ENCODE peak calls at places on chromosomes 12 and 14, in six cellular contexts. One of them, this sample, is unnamed.

GRCh38 chr12:121253638-121254335 is 42.7 kb downstream of the CAMKK2 start:
- DNase-seq in HCT116: no peak
- DNase-seq in GM23338: no peak
- DNase-seq in suprapubic skin: no peak
- DNase-seq in HepG2: no peak
- DNase-seq in breast epithelium: no peak
- DNase-seq in this sample: no peak

GRCh38 chr12:104886418-104887401 is 71.4 kb downstream of the SLC41A2 start:
- DNase-seq in HCT116: peak
- DNase-seq in GM23338: no peak
- DNase-seq in suprapubic skin: no peak
- DNase-seq in HepG2: no peak
- DNase-seq in breast epithelium: no peak
- DNase-seq in this sample: no peak

GRCh38 chr12:29957835-29958234 is 174.1 kb upstream of the TMTC1 start:
- DNase-seq in HCT116: no peak
- DNase-seq in GM23338: no peak
- DNase-seq in suprapubic skin: no peak
- DNase-seq in HepG2: no peak
- DNase-seq in breast epithelium: no peak
- DNase-seq in this sample: no peak

GRCh38 chr12:108595711-108596647 is 1.9 kb downstream of the TMEM119 start:
- DNase-seq in HCT116: no peak
- DNase-seq in GM23338: no peak
- DNase-seq in suprapubic skin: no peak
- DNase-seq in HepG2: no peak
- DNase-seq in breast epithelium: no peak
- DNase-seq in this sample: no peak

GRCh38 chr14:80636071-80636470 is 305.5 kb downstream of the CEP128 start:
- DNase-seq in HCT116: no peak
- DNase-seq in GM23338: peak
- DNase-seq in suprapubic skin: no peak
- DNase-seq in HepG2: no peak
- DNase-seq in breast epithelium: no peak
- DNase-seq in this sample: no peak

GRCh38 chr12:124906606-124907261 is 7.7 kb downstream of the UBC start:
- DNase-seq in HCT116: peak
- DNase-seq in GM23338: peak
- DNase-seq in suprapubic skin: peak
- DNase-seq in HepG2: peak
- DNase-seq in breast epithelium: peak
- DNase-seq in this sample: peak

GRCh38 chr14:63893701-63894458 is 41.1 kb downstream of the SYNE2 start:
- DNase-seq in HCT116: no peak
- DNase-seq in GM23338: peak
- DNase-seq in suprapubic skin: no peak
- DNase-seq in HepG2: no peak
- DNase-seq in breast epithelium: no peak
- DNase-seq in this sample: peak

GRCh38 chr14:71721791-71722190 is 210.4 kb upstream of the RGS6 start:
- DNase-seq in HCT116: no peak
- DNase-seq in GM23338: no peak
- DNase-seq in suprapubic skin: no peak
- DNase-seq in HepG2: no peak
- DNase-seq in breast epithelium: no peak
- DNase-seq in this sample: no peak

GRCh38 chr12:121175383-121176119 is 34.4 kb upstream of the P2RX4 start:
- DNase-seq in HCT116: no peak
- DNase-seq in GM23338: no peak
- DNase-seq in suprapubic skin: no peak
- DNase-seq in HepG2: no peak
- DNase-seq in breast epithelium: no peak
- DNase-seq in this sample: no peak

GRCh38 chr14:88210426-88210825 is 112.6 kb downstream of the KCNK10 start:
- DNase-seq in HCT116: no peak
- DNase-seq in GM23338: no peak
- DNase-seq in suprapubic skin: no peak
- DNase-seq in HepG2: no peak
- DNase-seq in breast epithelium: no peak
- DNase-seq in this sample: no peak

GRCh38 chr12:12224240-12224940 is 42.5 kb downstream of the LRP6 start:
- DNase-seq in HCT116: no peak
- DNase-seq in GM23338: no peak
- DNase-seq in suprapubic skin: no peak
- DNase-seq in HepG2: no peak
- DNase-seq in breast epithelium: no peak
- DNase-seq in this sample: no peak

GRCh38 chr14:95519699-95520098 is 3.2 kb upstream of the SYNE3 start:
- DNase-seq in HCT116: peak
- DNase-seq in GM23338: no peak
- DNase-seq in suprapubic skin: peak
- DNase-seq in HepG2: no peak
- DNase-seq in breast epithelium: no peak
- DNase-seq in this sample: no peak

GRCh38 chr14:66910306-66910705 is 278.9 kb upstream of the GARIN2 start:
- DNase-seq in HCT116: no peak
- DNase-seq in GM23338: no peak
- DNase-seq in suprapubic skin: no peak
- DNase-seq in HepG2: no peak
- DNase-seq in breast epithelium: no peak
- DNase-seq in this sample: no peak

GRCh38 chr12:48818831-48819590 is 715 bp downstream of the CACNB3 start:
- DNase-seq in HCT116: no peak
- DNase-seq in GM23338: peak
- DNase-seq in suprapubic skin: no peak
- DNase-seq in HepG2: no peak
- DNase-seq in breast epithelium: no peak
- DNase-seq in this sample: no peak

GRCh38 chr12:48816148-48816854 is 2.0 kb upstream of the CACNB3 start:
- DNase-seq in HCT116: no peak
- DNase-seq in GM23338: no peak
- DNase-seq in suprapubic skin: no peak
- DNase-seq in HepG2: no peak
- DNase-seq in breast epithelium: no peak
- DNase-seq in this sample: peak

GRCh38 chr12:48819986-48820385 is 1.7 kb downstream of the CACNB3 start:
- DNase-seq in HCT116: no peak
- DNase-seq in GM23338: no peak
- DNase-seq in suprapubic skin: no peak
- DNase-seq in HepG2: no peak
- DNase-seq in breast epithelium: no peak
- DNase-seq in this sample: no peak

GRCh38 chr12:48820406-48820805 is 2.1 kb downstream of the CACNB3 start:
- DNase-seq in HCT116: no peak
- DNase-seq in GM23338: no peak
- DNase-seq in suprapubic skin: no peak
- DNase-seq in HepG2: no peak
- DNase-seq in breast epithelium: no peak
- DNase-seq in this sample: no peak

DNA sequence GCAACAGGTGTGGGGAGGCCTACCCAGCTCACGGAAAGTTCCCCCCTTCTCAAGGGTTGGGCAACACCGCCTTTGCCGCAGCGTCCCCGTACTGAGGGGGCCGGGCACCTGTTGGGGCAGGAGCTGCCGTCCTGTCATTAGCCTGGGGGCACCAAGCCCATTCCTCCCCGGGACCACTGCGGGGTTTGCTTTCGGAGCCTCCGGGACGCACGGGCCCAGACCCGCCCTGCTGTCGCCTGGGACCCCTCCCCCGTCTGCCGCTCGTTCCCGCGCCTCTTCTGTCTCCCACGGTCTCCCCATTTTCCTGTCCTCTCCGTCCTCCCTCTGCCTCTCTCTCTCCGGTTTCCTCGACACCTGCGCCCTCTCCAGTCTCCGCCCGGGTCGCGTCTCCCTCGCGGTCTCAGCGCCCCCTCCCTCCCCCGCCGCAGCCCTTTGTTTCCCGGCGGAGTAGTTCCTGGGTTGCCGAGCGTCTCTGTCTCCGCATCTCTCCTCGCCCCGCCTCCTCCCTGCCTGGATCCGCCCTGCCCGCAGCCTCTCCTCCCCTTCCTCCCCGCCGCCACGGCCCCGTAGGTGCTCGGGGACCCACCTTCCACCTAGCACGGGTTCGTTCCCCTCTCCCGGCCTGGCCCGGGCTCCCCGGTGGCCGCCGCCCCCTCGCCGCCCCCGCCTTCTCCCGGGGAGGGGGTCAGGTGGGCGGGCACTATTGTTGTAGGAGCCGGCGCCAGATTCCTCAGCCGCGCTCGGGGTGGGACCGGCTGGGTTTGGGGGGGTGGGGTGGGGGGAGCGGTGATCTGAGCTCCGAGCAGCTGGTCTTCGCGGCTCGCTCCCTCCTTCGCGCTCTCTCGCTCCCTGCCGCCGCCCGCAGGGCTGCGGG is at the start of gene CACNB3:
- DNase-seq in HCT116: no peak
- DNase-seq in GM23338: peak
- DNase-seq in suprapubic skin: peak
- DNase-seq in HepG2: no peak
- DNase-seq in breast epithelium: peak
- DNase-seq in this sample: peak
- TF ChIP-seq POLR2AphosphoS5 in HCT116: peak
- TF ChIP-seq POLR2AphosphoS5 in GM23338: no peak
- TF ChIP-seq POLR2AphosphoS5 in suprapubic skin: no peak
- TF ChIP-seq POLR2AphosphoS5 in HepG2: no peak
- TF ChIP-seq POLR2AphosphoS5 in breast epithelium: no peak
- TF ChIP-seq POLR2AphosphoS5 in this sample: peak

GRCh38 chr14:102049258-102050025 is 37.4 kb downstream of the HSP90AA1 start:
- DNase-seq in HCT116: no peak
- DNase-seq in GM23338: no peak
- DNase-seq in suprapubic skin: no peak
- DNase-seq in HepG2: no peak
- DNase-seq in breast epithelium: no peak
- DNase-seq in this sample: no peak

GRCh38 chr14:102047808-102048540 is 38.9 kb downstream of the HSP90AA1 start:
- DNase-seq in HCT116: no peak
- DNase-seq in GM23338: no peak
- DNase-seq in suprapubic skin: no peak
- DNase-seq in HepG2: no peak
- DNase-seq in breast epithelium: no peak
- DNase-seq in this sample: no peak

GRCh38 chr14:102052522-102052921 is 34.3 kb downstream of the HSP90AA1 start:
- DNase-seq in HCT116: no peak
- DNase-seq in GM23338: no peak
- DNase-seq in suprapubic skin: no peak
- DNase-seq in HepG2: no peak
- DNase-seq in breast epithelium: no peak
- DNase-seq in this sample: no peak

GRCh38 chr14:102050026-102050405 is 36.8 kb downstream of the HSP90AA1 start:
- DNase-seq in HCT116: no peak
- DNase-seq in GM23338: no peak
- DNase-seq in suprapubic skin: no peak
- DNase-seq in HepG2: no peak
- DNase-seq in breast epithelium: no peak
- DNase-seq in this sample: no peak

DNA sequence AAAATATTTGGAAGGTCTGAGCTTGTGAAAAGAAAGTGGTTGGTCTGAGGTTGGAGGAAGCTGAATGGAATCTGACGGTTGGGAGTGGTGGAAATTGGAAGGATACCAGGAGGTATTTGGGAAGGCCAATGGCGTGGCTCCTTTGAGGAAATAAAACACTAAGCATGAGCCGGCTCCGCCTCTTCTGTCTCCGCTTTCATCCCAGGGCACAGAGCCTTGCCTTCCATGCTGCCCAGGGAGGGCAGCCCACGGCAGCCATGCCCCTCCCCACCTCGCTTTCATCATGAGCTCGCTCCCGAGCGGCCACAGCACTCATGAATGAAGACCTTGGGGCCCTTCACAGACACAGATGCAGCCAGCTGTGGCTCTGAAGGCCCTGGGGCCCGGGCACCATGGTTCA is 36.2 kb downstream of the HSP90AA1 start:
- DNase-seq in HCT116: no peak
- DNase-seq in GM23338: no peak
- DNase-seq in suprapubic skin: no peak
- DNase-seq in HepG2: no peak
- DNase-seq in breast epithelium: no peak
- DNase-seq in this sample: peak
- TF ChIP-seq POLR2AphosphoS5 in HCT116: no peak
- TF ChIP-seq POLR2AphosphoS5 in GM23338: no peak
- TF ChIP-seq POLR2AphosphoS5 in suprapubic skin: no peak
- TF ChIP-seq POLR2AphosphoS5 in HepG2: no peak
- TF ChIP-seq POLR2AphosphoS5 in breast epithelium: no peak
- TF ChIP-seq POLR2AphosphoS5 in this sample: peak

GRCh38 chr14:54654600-54654999 is 87.7 kb downstream of the SAMD4A start:
- DNase-seq in HCT116: no peak
- DNase-seq in GM23338: no peak
- DNase-seq in suprapubic skin: no peak
- DNase-seq in HepG2: no peak
- DNase-seq in breast epithelium: no peak
- DNase-seq in this sample: no peak

GRCh38 chr14:54653764-54654469 is 87.0 kb downstream of the SAMD4A start:
- DNase-seq in HCT116: no peak
- DNase-seq in GM23338: no peak
- DNase-seq in suprapubic skin: no peak
- DNase-seq in HepG2: peak
- DNase-seq in breast epithelium: no peak
- DNase-seq in this sample: no peak

GRCh38 chr14:54652188-54652889 is 85.4 kb downstream of the SAMD4A start:
- DNase-seq in HCT116: peak
- DNase-seq in GM23338: peak
- DNase-seq in suprapubic skin: peak
- DNase-seq in HepG2: peak
- DNase-seq in breast epithelium: peak
- DNase-seq in this sample: peak

GRCh38 chr14:54651649-54652048 is 84.7 kb downstream of the SAMD4A start:
- DNase-seq in HCT116: no peak
- DNase-seq in GM23338: no peak
- DNase-seq in suprapubic skin: no peak
- DNase-seq in HepG2: no peak
- DNase-seq in breast epithelium: no peak
- DNase-seq in this sample: no peak

DNA sequence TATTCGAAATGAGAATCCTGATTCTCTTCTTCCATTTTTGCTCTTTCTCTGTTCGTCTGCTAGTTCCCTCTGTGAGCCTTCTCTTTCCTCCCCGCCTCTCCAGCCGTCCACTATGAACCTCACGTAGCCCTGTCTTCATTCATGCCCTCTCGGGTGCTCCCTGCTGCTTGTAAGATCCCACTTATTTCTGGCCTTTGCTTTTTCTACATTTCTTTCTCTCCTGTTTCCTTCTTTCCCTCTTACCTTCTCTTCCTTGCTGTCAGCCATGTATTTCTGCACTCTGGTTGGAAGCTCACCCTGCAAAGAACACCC is 85.9 kb downstream of the SAMD4A start:
- DNase-seq in HCT116: no peak
- DNase-seq in GM23338: no peak
- DNase-seq in suprapubic skin: no peak
- DNase-seq in HepG2: no peak
- DNase-seq in breast epithelium: no peak
- DNase-seq in this sample: no peak
- TF ChIP-seq POLR2AphosphoS5 in HCT116: no peak
- TF ChIP-seq POLR2AphosphoS5 in GM23338: no peak
- TF ChIP-seq POLR2AphosphoS5 in suprapubic skin: no peak
- TF ChIP-seq POLR2AphosphoS5 in HepG2: no peak
- TF ChIP-seq POLR2AphosphoS5 in breast epithelium: no peak
- TF ChIP-seq POLR2AphosphoS5 in this sample: no peak

DNA sequence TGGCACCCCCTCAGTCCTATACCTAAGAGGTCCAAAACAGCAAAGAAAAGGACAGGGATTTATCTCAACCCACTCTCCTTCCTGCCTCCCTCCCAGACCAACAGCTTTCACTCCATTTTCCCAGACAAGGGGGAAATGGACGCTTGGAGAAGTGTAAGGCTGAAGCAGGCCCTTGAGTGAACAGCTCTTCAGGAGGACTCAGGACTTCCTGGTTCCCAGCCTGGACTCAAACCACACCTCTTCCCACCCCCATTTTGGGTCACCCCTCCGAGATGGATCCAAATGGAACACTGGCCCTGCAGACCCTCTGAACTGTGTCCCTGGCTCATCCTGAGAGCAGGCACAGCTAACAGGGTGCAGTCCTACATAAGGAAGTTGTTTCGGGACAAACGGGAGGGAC is 2.7 kb downstream of the KMT2D start:
- DNase-seq in HCT116: no peak
- DNase-seq in GM23338: no peak
- DNase-seq in suprapubic skin: no peak
- DNase-seq in HepG2: no peak
- DNase-seq in breast epithelium: no peak
- DNase-seq in this sample: no peak
- TF ChIP-seq POLR2AphosphoS5 in HCT116: no peak
- TF ChIP-seq POLR2AphosphoS5 in GM23338: no peak
- TF ChIP-seq POLR2AphosphoS5 in suprapubic skin: no peak
- TF ChIP-seq POLR2AphosphoS5 in HepG2: no peak
- TF ChIP-seq POLR2AphosphoS5 in breast epithelium: no peak
- TF ChIP-seq POLR2AphosphoS5 in this sample: no peak